ENCODE peak calls at places on chromosomes 13 and 19, in seven cellular contexts. One of them, this sample, is unnamed.

GRCh38 chr13:43061496-43062280 is 38.3 kb downstream of the DNAJC15 start:
- DNase-seq in A549: no peak
- DNase-seq in stomach: no peak
- DNase-seq in tibial nerve: no peak
- DNase-seq in H1: no peak
- DNase-seq in HepG2: no peak
- DNase-seq in K562: no peak
- DNase-seq in this sample: no peak

GRCh38 chr13:46113596-46113995 is 8.8 kb upstream of the CPB2 start:
- DNase-seq in A549: no peak
- DNase-seq in stomach: no peak
- DNase-seq in tibial nerve: no peak
- DNase-seq in H1: no peak
- DNase-seq in HepG2: no peak
- DNase-seq in K562: peak
- DNase-seq in this sample: no peak

GRCh38 chr13:110244096-110244830 is 62.7 kb downstream of the COL4A1 start:
- DNase-seq in A549: no peak
- DNase-seq in stomach: no peak
- DNase-seq in tibial nerve: peak
- DNase-seq in H1: no peak
- DNase-seq in HepG2: no peak
- DNase-seq in K562: no peak
- DNase-seq in this sample: no peak

GRCh38 chr19:50794074-50794777 is 4.0 kb downstream of the ACP4 start:
- DNase-seq in A549: peak
- DNase-seq in stomach: no peak
- DNase-seq in tibial nerve: no peak
- DNase-seq in H1: no peak
- DNase-seq in HepG2: no peak
- DNase-seq in K562: peak
- DNase-seq in this sample: no peak

GRCh38 chr13:105462981-105463380 is 1072.5 kb downstream of the EFNB2 start:
- DNase-seq in A549: no peak
- DNase-seq in stomach: no peak
- DNase-seq in tibial nerve: no peak
- DNase-seq in H1: no peak
- DNase-seq in HepG2: no peak
- DNase-seq in K562: no peak
- DNase-seq in this sample: no peak

GRCh38 chr19:46448601-46449000 is 19.9 kb upstream of the PNMA8C start:
- DNase-seq in A549: no peak
- DNase-seq in stomach: no peak
- DNase-seq in tibial nerve: no peak
- DNase-seq in H1: no peak
- DNase-seq in HepG2: no peak
- DNase-seq in K562: no peak
- DNase-seq in this sample: no peak

GRCh38 chr19:57171551-57172081 is 4.3 kb upstream of the DUXA start:
- DNase-seq in A549: peak
- DNase-seq in stomach: no peak
- DNase-seq in tibial nerve: peak
- DNase-seq in H1: peak
- DNase-seq in HepG2: peak
- DNase-seq in K562: peak
- DNase-seq in this sample: peak

GRCh38 chr13:31987071-31987470 is 44.5 kb upstream of the FRY start:
- DNase-seq in A549: no peak
- DNase-seq in stomach: no peak
- DNase-seq in tibial nerve: no peak
- DNase-seq in H1: no peak
- DNase-seq in HepG2: no peak
- DNase-seq in K562: no peak
- DNase-seq in this sample: no peak

GRCh38 chr19:56273563-56274117 is 1.1 kb downstream of the EDDM13 start:
- DNase-seq in A549: no peak
- DNase-seq in stomach: no peak
- DNase-seq in tibial nerve: no peak
- DNase-seq in H1: no peak
- DNase-seq in HepG2: no peak
- DNase-seq in K562: no peak
- DNase-seq in this sample: no peak

GRCh38 chr13:48678316-48678715 is 24.6 kb downstream of the CYSLTR2 start:
- DNase-seq in A549: no peak
- DNase-seq in stomach: no peak
- DNase-seq in tibial nerve: no peak
- DNase-seq in H1: no peak
- DNase-seq in HepG2: no peak
- DNase-seq in K562: no peak
- DNase-seq in this sample: no peak

GRCh38 chr19:940591-941291 is 14.9 kb downstream of the ARID3A start:
- DNase-seq in A549: no peak
- DNase-seq in stomach: peak
- DNase-seq in tibial nerve: peak
- DNase-seq in H1: no peak
- DNase-seq in HepG2: no peak
- DNase-seq in K562: no peak
- DNase-seq in this sample: peak

GRCh38 chr19:29879655-29879974 is 62.4 kb upstream of the URI1 start:
- DNase-seq in A549: no peak
- DNase-seq in stomach: no peak
- DNase-seq in tibial nerve: no peak
- DNase-seq in H1: no peak
- DNase-seq in HepG2: no peak
- DNase-seq in K562: no peak
- DNase-seq in this sample: no peak

GRCh38 chr19:14795078-14795721 is 16.8 kb upstream of the ADGRE2 start:
- DNase-seq in A549: no peak
- DNase-seq in stomach: no peak
- DNase-seq in tibial nerve: no peak
- DNase-seq in H1: no peak
- DNase-seq in HepG2: no peak
- DNase-seq in K562: no peak
- DNase-seq in this sample: no peak

GRCh38 chr13:41326661-41327060 is 15.6 kb downstream of the NAA16 start:
- DNase-seq in A549: no peak
- DNase-seq in stomach: no peak
- DNase-seq in tibial nerve: no peak
- DNase-seq in H1: no peak
- DNase-seq in HepG2: no peak
- DNase-seq in K562: no peak
- DNase-seq in this sample: no peak

GRCh38 chr13:48626726-48627451 is 26.8 kb upstream of the CYSLTR2 start:
- DNase-seq in A549: no peak
- DNase-seq in stomach: no peak
- DNase-seq in tibial nerve: no peak
- DNase-seq in H1: no peak
- DNase-seq in HepG2: peak
- DNase-seq in K562: no peak
- DNase-seq in this sample: no peak

GRCh38 chr19:41328157-41328817 is 18.3 kb downstream of the CCDC97 start:
- DNase-seq in A549: no peak
- DNase-seq in stomach: no peak
- DNase-seq in tibial nerve: no peak
- DNase-seq in H1: no peak
- DNase-seq in HepG2: no peak
- DNase-seq in K562: no peak
- DNase-seq in this sample: no peak

GRCh38 chr19:55447421-55448174 is 4.5 kb upstream of the SHISA7 start:
- DNase-seq in A549: peak
- DNase-seq in stomach: no peak
- DNase-seq in tibial nerve: no peak
- DNase-seq in H1: no peak
- DNase-seq in HepG2: no peak
- DNase-seq in K562: peak
- DNase-seq in this sample: no peak

GRCh38 chr13:99860736-99861135 is 110.8 kb downstream of the ZIC5 start:
- DNase-seq in A549: no peak
- DNase-seq in stomach: no peak
- DNase-seq in tibial nerve: no peak
- DNase-seq in H1: no peak
- DNase-seq in HepG2: no peak
- DNase-seq in K562: no peak
- DNase-seq in this sample: no peak

GRCh38 chr19:44988896-44989563 is 12.2 kb upstream of the RELB start:
- DNase-seq in A549: peak
- DNase-seq in stomach: peak
- DNase-seq in tibial nerve: peak
- DNase-seq in H1: no peak
- DNase-seq in HepG2: peak
- DNase-seq in K562: peak
- DNase-seq in this sample: peak

GRCh38 chr19:17824339-17824738 is 3.0 kb upstream of the INSL3 start:
- DNase-seq in A549: no peak
- DNase-seq in stomach: no peak
- DNase-seq in tibial nerve: no peak
- DNase-seq in H1: no peak
- DNase-seq in HepG2: no peak
- DNase-seq in K562: no peak
- DNase-seq in this sample: no peak

GRCh38 chr19:41997121-41997850 is 3.3 kb upstream of the ATP1A3 start:
- DNase-seq in A549: peak
- DNase-seq in stomach: peak
- DNase-seq in tibial nerve: no peak
- DNase-seq in H1: no peak
- DNase-seq in HepG2: no peak
- DNase-seq in K562: peak
- DNase-seq in this sample: no peak

GRCh38 chr13:34256236-34256635 is 438.3 kb downstream of the RFC3 start:
- DNase-seq in A549: no peak
- DNase-seq in stomach: no peak
- DNase-seq in tibial nerve: no peak
- DNase-seq in H1: no peak
- DNase-seq in HepG2: no peak
- DNase-seq in K562: no peak
- DNase-seq in this sample: no peak

GRCh38 chr13:52137489-52137888 is 8.6 kb upstream of the NEK5 start:
- DNase-seq in A549: no peak
- DNase-seq in stomach: no peak
- DNase-seq in tibial nerve: no peak
- DNase-seq in H1: no peak
- DNase-seq in HepG2: no peak
- DNase-seq in K562: no peak
- DNase-seq in this sample: no peak

GRCh38 chr13:52136763-52137162 is 7.9 kb upstream of the NEK5 start:
- DNase-seq in A549: no peak
- DNase-seq in stomach: no peak
- DNase-seq in tibial nerve: no peak
- DNase-seq in H1: no peak
- DNase-seq in HepG2: no peak
- DNase-seq in K562: no peak
- DNase-seq in this sample: no peak

GRCh38 chr13:52147225-52147624 is 12.2 kb downstream of the NEK3 start:
- DNase-seq in A549: no peak
- DNase-seq in stomach: no peak
- DNase-seq in tibial nerve: no peak
- DNase-seq in H1: no peak
- DNase-seq in HepG2: no peak
- DNase-seq in K562: no peak
- DNase-seq in this sample: no peak

DNA sequence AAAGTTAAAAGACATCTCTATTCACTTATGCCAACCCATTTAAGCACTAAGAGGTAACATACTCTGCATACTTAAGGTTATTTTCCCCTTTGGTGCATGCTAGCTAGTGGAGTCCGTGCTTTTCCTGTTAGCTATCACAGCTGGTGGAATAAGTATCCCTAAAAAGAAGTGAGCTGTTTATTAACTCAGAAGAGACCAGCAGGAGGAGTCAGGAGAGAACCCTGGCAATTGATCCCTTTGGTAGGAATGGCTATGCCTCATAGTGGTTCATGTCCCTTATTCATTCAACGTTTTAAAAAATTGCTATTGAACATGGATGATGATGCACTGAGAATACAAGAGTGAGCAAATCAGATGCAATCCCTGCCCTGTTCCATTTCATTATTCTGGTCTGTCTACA is 12.4 kb upstream of the NEK5 start:
- DNase-seq in A549: no peak
- DNase-seq in stomach: no peak
- DNase-seq in tibial nerve: no peak
- DNase-seq in H1: no peak
- DNase-seq in HepG2: no peak
- DNase-seq in K562: no peak
- DNase-seq in this sample: no peak
- TF ChIP-seq CTCF in A549: no peak
- TF ChIP-seq CTCF in stomach: no peak
- TF ChIP-seq CTCF in tibial nerve: no peak
- TF ChIP-seq CTCF in H1: no peak
- TF ChIP-seq CTCF in HepG2: peak
- TF ChIP-seq CTCF in K562: no peak
- TF ChIP-seq CTCF in this sample: no peak

GRCh38 chr13:103698000-103698399 is 631.8 kb upstream of the SLC10A2 start:
- DNase-seq in A549: no peak
- DNase-seq in stomach: no peak
- DNase-seq in tibial nerve: no peak
- DNase-seq in H1: no peak
- DNase-seq in HepG2: no peak
- DNase-seq in K562: no peak
- DNase-seq in this sample: no peak
- TF ChIP-seq EP300 in A549: no peak
- TF ChIP-seq EP300 in stomach: no peak
- TF ChIP-seq EP300 in tibial nerve: no peak
- TF ChIP-seq EP300 in H1: no peak
- TF ChIP-seq EP300 in HepG2: no peak
- TF ChIP-seq EP300 in K562: no peak
- TF ChIP-seq EP300 in this sample: no peak

DNA sequence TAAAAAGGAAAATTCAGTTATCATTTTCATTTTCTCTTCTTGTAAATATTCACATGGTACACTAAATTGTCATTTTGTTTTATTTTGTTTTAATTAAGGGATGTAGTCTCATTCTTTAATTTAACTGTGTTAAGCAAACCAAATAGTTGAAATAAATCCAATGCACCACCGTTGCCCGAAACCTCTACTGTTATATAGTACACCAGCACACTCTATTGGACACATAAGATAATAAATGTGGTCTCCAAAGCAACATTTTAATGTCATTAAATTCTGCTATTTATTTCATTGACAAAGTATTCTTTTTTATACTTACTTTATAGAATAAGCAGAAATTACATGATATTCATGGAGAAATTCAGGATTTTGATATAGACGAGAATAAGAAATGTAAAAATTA is 156.4 kb upstream of the FREM2 start:
- DNase-seq in A549: no peak
- DNase-seq in stomach: no peak
- DNase-seq in tibial nerve: no peak
- DNase-seq in H1: no peak
- DNase-seq in HepG2: no peak
- DNase-seq in K562: peak
- DNase-seq in this sample: no peak
- TF ChIP-seq CTCF in A549: peak
- TF ChIP-seq CTCF in stomach: no peak
- TF ChIP-seq CTCF in tibial nerve: peak
- TF ChIP-seq CTCF in H1: peak
- TF ChIP-seq CTCF in HepG2: peak
- TF ChIP-seq CTCF in K562: no peak
- TF ChIP-seq CTCF in this sample: peak

DNA sequence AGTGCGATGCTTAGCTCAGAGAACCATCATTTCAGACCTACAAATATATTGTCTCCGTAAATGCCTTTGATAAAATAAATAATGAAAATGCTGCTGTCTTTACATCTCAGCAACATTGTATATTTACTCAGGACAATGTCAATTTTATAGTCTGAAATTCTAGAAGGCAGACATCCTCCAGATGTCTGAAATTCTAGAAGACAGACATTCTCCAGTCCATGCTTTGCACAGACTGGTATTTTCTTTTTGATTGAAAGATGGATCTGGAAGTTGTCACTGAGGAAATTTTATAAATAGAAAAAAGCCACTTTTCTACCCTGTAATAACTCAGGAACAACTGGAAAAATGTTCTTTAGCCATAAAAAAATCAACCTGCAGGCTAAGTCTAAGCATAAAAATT is 2293.3 kb downstream of the PCDH9 start:
- DNase-seq in A549: no peak
- DNase-seq in stomach: no peak
- DNase-seq in tibial nerve: no peak
- DNase-seq in H1: no peak
- DNase-seq in HepG2: no peak
- DNase-seq in K562: no peak
- DNase-seq in this sample: no peak
- TF ChIP-seq EP300 in A549: no peak
- TF ChIP-seq EP300 in stomach: no peak
- TF ChIP-seq EP300 in tibial nerve: no peak
- TF ChIP-seq EP300 in H1: no peak
- TF ChIP-seq EP300 in HepG2: no peak
- TF ChIP-seq EP300 in K562: no peak
- TF ChIP-seq EP300 in this sample: no peak